ENCODE peak calls at places on chromosome 17, in four cellular contexts. One of them, this sample, is unnamed.

GRCh38 chr17:13418891-13419290 is 182.8 kb downstream of the HS3ST3A1 start:
- DNase-seq in GM23338: no peak
- DNase-seq in CD8-positive, alpha-beta memory T cell: no peak
- DNase-seq in MM.1S: no peak
- DNase-seq in this sample: no peak

GRCh38 chr17:42018339-42018738 is 1.1 kb upstream of the DNAJC7 start:
- DNase-seq in MM.1S: no peak
- DNase-seq in GM23338: no peak
- DNase-seq in CD8-positive, alpha-beta memory T cell: no peak
- DNase-seq in this sample: no peak

GRCh38 chr17:5541610-5542202 is 42.6 kb downstream of the NLRP1 start:
- DNase-seq in MM.1S: no peak
- DNase-seq in GM23338: peak; percentile 68
- DNase-seq in CD8-positive, alpha-beta memory T cell: no peak
- DNase-seq in this sample: no peak

GRCh38 chr17:3528604-3529511 is 28.8 kb downstream of the TRPV3 start:
- DNase-seq in GM23338: no peak
- DNase-seq in MM.1S: no peak
- DNase-seq in CD8-positive, alpha-beta memory T cell: no peak
- DNase-seq in this sample: no peak

GRCh38 chr17:71975331-71975801 is 145.5 kb upstream of the SOX9 start:
- DNase-seq in GM23338: peak; percentile 4
- DNase-seq in MM.1S: no peak
- DNase-seq in CD8-positive, alpha-beta memory T cell: no peak
- DNase-seq in this sample: no peak

GRCh38 chr17:67246648-67247415 is 1.8 kb upstream of the HELZ start:
- DNase-seq in MM.1S: no peak
- DNase-seq in CD8-positive, alpha-beta memory T cell: no peak
- DNase-seq in GM23338: peak; percentile 75
- DNase-seq in this sample: no peak

GRCh38 chr17:12492450-12492849 is 173.2 kb upstream of the MYOCD start:
- DNase-seq in CD8-positive, alpha-beta memory T cell: no peak
- DNase-seq in GM23338: no peak
- DNase-seq in MM.1S: no peak
- DNase-seq in this sample: no peak

GRCh38 chr17:76562734-76563148 is 22.9 kb downstream of the PRCD start:
- DNase-seq in CD8-positive, alpha-beta memory T cell: no peak
- DNase-seq in GM23338: no peak
- DNase-seq in MM.1S: no peak
- DNase-seq in this sample: no peak

GRCh38 chr17:17710728-17711541 is 29.7 kb downstream of the RAI1 start:
- DNase-seq in CD8-positive, alpha-beta memory T cell: no peak
- DNase-seq in MM.1S: no peak
- DNase-seq in GM23338: peak; percentile 92
- DNase-seq in this sample: no peak

GRCh38 chr17:35082073-35082657 is 18.7 kb upstream of the RFFL start:
- DNase-seq in CD8-positive, alpha-beta memory T cell: no peak
- DNase-seq in MM.1S: peak; percentile 68
- DNase-seq in GM23338: no peak
- DNase-seq in this sample: no peak

GRCh38 chr17:79878346-79878745 is 39.1 kb upstream of the CBX4 start:
- DNase-seq in GM23338: no peak
- DNase-seq in CD8-positive, alpha-beta memory T cell: no peak
- DNase-seq in MM.1S: no peak
- DNase-seq in this sample: no peak

GRCh38 chr17:17400070-17400469 is 76.7 kb upstream of the MED9 start:
- DNase-seq in CD8-positive, alpha-beta memory T cell: no peak
- DNase-seq in GM23338: no peak
- DNase-seq in MM.1S: no peak
- DNase-seq in this sample: no peak

GRCh38 chr17:61970030-61970429 is 42.2 kb upstream of the INTS2 start:
- DNase-seq in GM23338: no peak
- DNase-seq in MM.1S: no peak
- DNase-seq in CD8-positive, alpha-beta memory T cell: no peak
- DNase-seq in this sample: no peak

GRCh38 chr17:81636505-81637288 is at the start of the genes NPLOC4 and TSPAN10:
- DNase-seq in CD8-positive, alpha-beta memory T cell: peak; percentile 79
- DNase-seq in MM.1S: peak; percentile 82
- DNase-seq in GM23338: peak; percentile 91
- DNase-seq in this sample: peak; percentile 94

GRCh38 chr17:22490399-22490798 is 798.1 kb downstream of the KCNJ18 start:
- DNase-seq in MM.1S: no peak
- DNase-seq in CD8-positive, alpha-beta memory T cell: no peak
- DNase-seq in GM23338: no peak
- DNase-seq in this sample: no peak

GRCh38 chr17:40303009-40303657 is 5.8 kb upstream of the RARA start:
- DNase-seq in GM23338: peak; percentile 74
- DNase-seq in CD8-positive, alpha-beta memory T cell: peak; percentile 66
- DNase-seq in MM.1S: peak; percentile 44
- DNase-seq in this sample: no peak

GRCh38 chr17:58802188-58802587 is 46.5 kb downstream of the PPM1E start:
- DNase-seq in MM.1S: no peak
- DNase-seq in CD8-positive, alpha-beta memory T cell: no peak
- DNase-seq in GM23338: no peak
- DNase-seq in this sample: no peak

GRCh38 chr17:17767096-17767470 is 69.7 kb downstream of the SREBF1 start:
- DNase-seq in CD8-positive, alpha-beta memory T cell: no peak
- DNase-seq in MM.1S: no peak
- DNase-seq in GM23338: no peak
- DNase-seq in this sample: no peak

GRCh38 chr17:32732296-32732642 is 144.7 kb downstream of the MYO1D start:
- DNase-seq in CD8-positive, alpha-beta memory T cell: no peak
- DNase-seq in MM.1S: no peak
- DNase-seq in GM23338: no peak
- DNase-seq in this sample: no peak

GRCh38 chr17:82216301-82217119 is 3.9 kb upstream of the CCDC57 start:
- DNase-seq in CD8-positive, alpha-beta memory T cell: peak; percentile 29
- DNase-seq in GM23338: no peak
- DNase-seq in MM.1S: peak; percentile 42
- DNase-seq in this sample: no peak

GRCh38 chr17:51052235-51052634 is 68.4 kb downstream of the SPAG9 start:
- DNase-seq in CD8-positive, alpha-beta memory T cell: no peak
- DNase-seq in MM.1S: no peak
- DNase-seq in GM23338: no peak
- DNase-seq in this sample: no peak

GRCh38 chr17:46125831-46126230 is 67.4 kb downstream of the KANSL1 start:
- DNase-seq in MM.1S: no peak
- DNase-seq in CD8-positive, alpha-beta memory T cell: no peak
- DNase-seq in GM23338: no peak
- DNase-seq in this sample: no peak

GRCh38 chr17:72392056-72393010 is 271.5 kb downstream of the SOX9 start:
- DNase-seq in MM.1S: peak; percentile 24
- DNase-seq in CD8-positive, alpha-beta memory T cell: no peak
- DNase-seq in GM23338: no peak
- DNase-seq in this sample: no peak

GRCh38 chr17:50715471-50715870 is 3.9 kb upstream of the LUC7L3 start:
- DNase-seq in GM23338: no peak
- DNase-seq in MM.1S: no peak
- DNase-seq in CD8-positive, alpha-beta memory T cell: no peak
- DNase-seq in this sample: no peak

GRCh38 chr17:65459667-65460415 is 101.6 kb downstream of the AXIN2 start:
- DNase-seq in GM23338: peak; percentile 43
- DNase-seq in MM.1S: no peak
- DNase-seq in CD8-positive, alpha-beta memory T cell: no peak
- DNase-seq in this sample: no peak

GRCh38 chr17:61200349-61200735 is 199.3 kb upstream of the TBX2 start:
- DNase-seq in CD8-positive, alpha-beta memory T cell: no peak
- DNase-seq in MM.1S: no peak
- DNase-seq in GM23338: no peak
- DNase-seq in this sample: no peak

GRCh38 chr17:51507444-51507843 is 247.1 kb downstream of the UTP18 start:
- DNase-seq in GM23338: no peak
- DNase-seq in CD8-positive, alpha-beta memory T cell: no peak
- DNase-seq in MM.1S: no peak
- DNase-seq in this sample: no peak

GRCh38 chr17:55533611-55534010 is 22.4 kb upstream of the SMIM36 start:
- DNase-seq in CD8-positive, alpha-beta memory T cell: no peak
- DNase-seq in GM23338: no peak
- DNase-seq in MM.1S: no peak
- DNase-seq in this sample: no peak

GRCh38 chr17:35449371-35449931 is 885 bp upstream of the SLFN13 start:
- DNase-seq in GM23338: peak; percentile 54
- DNase-seq in MM.1S: peak; percentile 37
- DNase-seq in CD8-positive, alpha-beta memory T cell: no peak
- DNase-seq in this sample: no peak

GRCh38 chr17:46774108-46774737 is 44.3 kb downstream of the WNT3 start:
- DNase-seq in MM.1S: no peak
- DNase-seq in GM23338: no peak
- DNase-seq in CD8-positive, alpha-beta memory T cell: no peak
- DNase-seq in this sample: no peak

GRCh38 chr17:17794382-17794781 is 42.4 kb downstream of the SREBF1 start:
- DNase-seq in GM23338: no peak
- DNase-seq in CD8-positive, alpha-beta memory T cell: no peak
- DNase-seq in MM.1S: no peak
- DNase-seq in this sample: no peak

GRCh38 chr17:80855968-80856862 is 135.4 kb upstream of the CHMP6 start:
- DNase-seq in CD8-positive, alpha-beta memory T cell: no peak
- DNase-seq in GM23338: no peak
- DNase-seq in MM.1S: no peak
- DNase-seq in this sample: no peak

GRCh38 chr17:3762922-3763776 is 37.8 kb downstream of the ITGAE start:
- DNase-seq in GM23338: no peak
- DNase-seq in MM.1S: no peak
- DNase-seq in CD8-positive, alpha-beta memory T cell: no peak
- DNase-seq in this sample: no peak

GRCh38 chr17:30443721-30444120 is 33.5 kb upstream of the GOSR1 start:
- DNase-seq in MM.1S: no peak
- DNase-seq in GM23338: no peak
- DNase-seq in CD8-positive, alpha-beta memory T cell: no peak
- DNase-seq in this sample: no peak

GRCh38 chr17:81083125-81083765 is 48.3 kb downstream of the BAIAP2 start:
- DNase-seq in MM.1S: no peak
- DNase-seq in CD8-positive, alpha-beta memory T cell: no peak
- DNase-seq in GM23338: no peak
- DNase-seq in this sample: no peak

DNA sequence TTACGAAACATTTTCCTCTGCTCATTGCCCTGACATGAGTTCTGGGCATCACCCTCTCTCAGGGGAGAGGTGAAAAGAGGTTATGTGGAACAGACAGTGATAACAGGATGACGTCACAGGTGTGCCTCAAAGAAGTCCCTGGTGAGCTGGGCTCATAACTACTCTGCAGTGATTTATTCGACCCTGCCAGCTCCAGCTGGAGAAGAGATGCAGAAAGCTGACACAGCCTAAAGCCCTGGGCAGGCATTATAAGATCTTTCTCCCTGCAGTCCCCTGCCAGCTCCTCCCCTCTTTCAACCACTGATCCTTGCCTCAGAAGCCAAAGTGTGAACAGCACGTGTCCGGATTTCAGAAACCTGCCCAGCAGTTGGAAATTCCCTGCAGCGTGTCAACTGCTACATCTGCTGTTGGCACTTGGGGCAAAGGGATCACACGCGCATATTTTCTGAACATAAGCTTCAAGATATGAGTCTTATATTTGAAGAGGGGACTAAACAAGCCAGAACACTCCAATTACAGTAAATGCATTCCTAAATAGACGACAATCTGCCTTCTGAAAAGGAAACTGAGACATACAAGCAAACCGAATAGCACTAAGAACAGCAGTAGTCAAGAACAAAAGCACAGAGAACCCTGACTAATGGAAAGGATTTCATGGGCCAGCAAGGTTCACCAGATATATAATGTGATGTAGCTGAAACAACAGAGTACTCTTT is 80.5 kb downstream of the SMG6 start:
- DNase-seq in GM23338: no peak
- DNase-seq in CD8-positive, alpha-beta memory T cell: peak; percentile 11
- DNase-seq in MM.1S: peak; percentile 95
- DNase-seq in this sample: peak; percentile 62
- H3K4me3 ChIP-seq in GM23338: no peak overlapping the region
- H3K4me3 ChIP-seq in CD8-positive, alpha-beta memory T cell: no peak overlapping the region
- H3K4me3 ChIP-seq in MM.1S: peak overlapping the region; percentile 30
- H3K4me3 ChIP-seq in this sample: peak overlapping the region; percentile 4

DNA sequence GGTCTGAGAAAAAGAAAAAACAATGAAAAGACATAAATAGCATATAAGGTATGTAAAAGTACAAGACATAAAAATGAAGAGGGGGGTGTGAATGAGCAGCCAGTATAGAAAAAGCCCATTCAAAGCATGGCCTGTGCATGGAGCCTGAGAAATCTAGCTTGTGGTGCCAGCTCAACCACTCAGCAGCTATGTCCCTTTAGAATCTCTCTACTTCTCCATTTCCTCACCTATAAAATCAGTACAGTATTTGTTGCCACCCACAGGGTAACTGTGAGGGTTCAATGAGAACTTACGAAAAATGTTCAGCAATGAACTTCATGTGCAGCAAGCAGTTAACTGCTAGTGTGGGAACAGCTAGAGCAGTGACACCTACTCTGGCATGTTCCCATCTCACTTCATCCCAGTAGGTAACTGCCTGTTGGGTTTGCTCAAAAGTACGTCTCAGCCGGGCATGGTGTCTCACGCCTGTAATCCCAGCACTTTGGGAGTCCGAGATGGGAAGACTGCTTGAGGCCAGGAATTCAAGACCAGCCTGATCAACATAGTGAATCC is 15.3 kb downstream of the CYTH1 start:
- DNase-seq in MM.1S: no peak
- DNase-seq in CD8-positive, alpha-beta memory T cell: no peak
- DNase-seq in GM23338: no peak
- DNase-seq in this sample: no peak
- H3K4me1 ChIP-seq in MM.1S: peaks cover 49% of the 10 kb centered on the region
- H3K4me1 ChIP-seq in CD8-positive, alpha-beta memory T cell: peaks cover 97% of the 10 kb centered on the region
- H3K4me1 ChIP-seq in GM23338: no peaks in the 10 kb centered on the region
- H3K4me1 ChIP-seq in this sample: peaks cover 86% of the 10 kb centered on the region

GRCh38 chr17:8062807-8063483 is 24.1 kb downstream of the ALOX15B start:
- DNase-seq in CD8-positive, alpha-beta memory T cell: no peak
- DNase-seq in GM23338: no peak
- DNase-seq in MM.1S: no peak
- DNase-seq in this sample: no peak
- H3K4me3 ChIP-seq in CD8-positive, alpha-beta memory T cell: no peak overlapping the region
- H3K4me3 ChIP-seq in GM23338: peak overlapping the region; percentile 52
- H3K4me3 ChIP-seq in MM.1S: no peak overlapping the region
- H3K4me3 ChIP-seq in this sample: no peak overlapping the region

GRCh38 chr17:63832014-63832413 is 4.6 kb upstream of the FTSJ3 start:
- DNase-seq in MM.1S: no peak
- DNase-seq in GM23338: no peak
- DNase-seq in CD8-positive, alpha-beta memory T cell: no peak
- DNase-seq in this sample: no peak
- H3K4me1 ChIP-seq in MM.1S: peaks cover 12% of the 10 kb centered on the region
- H3K4me1 ChIP-seq in GM23338: no peaks in the 10 kb centered on the region
- H3K4me1 ChIP-seq in CD8-positive, alpha-beta memory T cell: peaks cover 56% of the 10 kb centered on the region
- H3K4me1 ChIP-seq in this sample: peaks cover 40% of the 10 kb centered on the region

GRCh38 chr17:968812-969766 is 10.5 kb downstream of the NXN start:
- DNase-seq in CD8-positive, alpha-beta memory T cell: no peak
- DNase-seq in MM.1S: no peak
- DNase-seq in GM23338: no peak
- DNase-seq in this sample: no peak
- H3K4me3 ChIP-seq in CD8-positive, alpha-beta memory T cell: no peak overlapping the region
- H3K4me3 ChIP-seq in MM.1S: no peak overlapping the region
- H3K4me3 ChIP-seq in GM23338: no peak overlapping the region
- H3K4me3 ChIP-seq in this sample: no peak overlapping the region

GRCh38 chr17:78423961-78424747 is 45.7 kb downstream of the PGS1 start:
- DNase-seq in GM23338: no peak
- DNase-seq in MM.1S: no peak
- DNase-seq in CD8-positive, alpha-beta memory T cell: no peak
- DNase-seq in this sample: no peak
- H3K4me1 ChIP-seq in GM23338: peaks cover 12% of the 10 kb centered on the region
- H3K4me1 ChIP-seq in MM.1S: no peaks in the 10 kb centered on the region
- H3K4me1 ChIP-seq in CD8-positive, alpha-beta memory T cell: peaks cover 4% of the 10 kb centered on the region
- H3K4me1 ChIP-seq in this sample: no peaks in the 10 kb centered on the region

GRCh38 chr17:48645639-48646182 is 19.6 kb upstream of the HOXB9 start:
- DNase-seq in CD8-positive, alpha-beta memory T cell: no peak
- DNase-seq in GM23338: no peak
- DNase-seq in MM.1S: no peak
- DNase-seq in this sample: no peak
- H3K4me3 ChIP-seq in CD8-positive, alpha-beta memory T cell: peak overlapping the region; percentile 19
- H3K4me3 ChIP-seq in GM23338: peak overlapping the region; percentile 54
- H3K4me3 ChIP-seq in MM.1S: no peak overlapping the region
- H3K4me3 ChIP-seq in this sample: no peak overlapping the region

This sample was measured in naive thymus-derived CD4-positive, alpha-beta T cell.